ENCODE peak calls at places on chromosomes 3 and 15, in six cellular contexts. C is sigmoid colon, A is lower lobe of right lung, B is AG04450, R is adrenal gland, G is substantia nigra. J is an unnamed sample.

GRCh38 chr3:62876064-62876463 is 848 bp upstream of the CADPS start:
- DNase-seq in C (no peak), A (peak), B (peak), R (peak), G (no peak), J (no peak)

GRCh38 chr3:131047582-131047981 is 20.9 kb downstream of the NEK11 start:
- DNase-seq in C (no peak), A (no peak), B (no peak), R (no peak), G (no peak), J (no peak)

GRCh38 chr3:119310052-119310451 is 15.9 kb downstream of the ARHGAP31 start:
- DNase-seq in C (no peak), A (no peak), B (peak), R (peak), G (no peak), J (no peak)

GRCh38 chr15:73957276-73957675 is 31.0 kb downstream of the LOXL1 start:
- DNase-seq in C (peak), A (no peak), B (no peak), R (no peak), G (no peak), J (no peak)

GRCh38 chr3:114319453-114319852 is 25.6 kb downstream of the TIGIT start:
- DNase-seq in C (no peak), A (no peak), B (peak), R (no peak), G (no peak), J (peak)

GRCh38 chr3:36210840-36211655 is 169.3 kb upstream of the STAC start:
- DNase-seq in C (no peak), A (no peak), B (no peak), R (no peak), G (no peak), J (no peak)

GRCh38 chr15:70604671-70605070 is 158.7 kb downstream of the UACA start:
- DNase-seq in C (no peak), A (no peak), B (no peak), R (peak), G (no peak), J (no peak)

GRCh38 chr3:197001972-197002700 is 27.5 kb downstream of the MELTF start:
- DNase-seq in C (no peak), A (no peak), B (no peak), R (no peak), G (no peak), J (no peak)

GRCh38 chr3:5348229-5348628 is 160.7 kb downstream of the EDEM1 start:
- DNase-seq in C (no peak), A (no peak), B (no peak), R (no peak), G (no peak), J (no peak)

GRCh38 chr3:180161770-180162169 is 125.0 kb upstream of the PEX5L start:
- DNase-seq in C (no peak), A (no peak), B (no peak), R (no peak), G (no peak), J (no peak)

GRCh38 chr3:53571264-53571663 is 76.9 kb downstream of the CACNA1D start:
- DNase-seq in C (no peak), A (no peak), B (no peak), R (no peak), G (no peak), J (peak)
- H3K27ac ChIP-seq in C (no peak), A (no peak), B (no peak), R (no peak), G (no peak), J (peak)

GRCh38 chr15:85337398-85338074 is 42.9 kb upstream of the AKAP13 start:
- DNase-seq in C (no peak), A (no peak), B (no peak), R (peak), G (no peak), J (no peak)
- H3K27ac ChIP-seq in C (no peak), A (no peak), B (no peak), R (no peak), G (no peak), J (no peak)

GRCh38 chr3:13244695-13245449 is 171.6 kb upstream of the IQSEC1 start:
- DNase-seq in C (no peak), A (no peak), B (no peak), R (no peak), G (no peak), J (peak)
- H3K27ac ChIP-seq in C (no peak), A (no peak), B (no peak), R (no peak), G (no peak), J (peak)

DNA sequence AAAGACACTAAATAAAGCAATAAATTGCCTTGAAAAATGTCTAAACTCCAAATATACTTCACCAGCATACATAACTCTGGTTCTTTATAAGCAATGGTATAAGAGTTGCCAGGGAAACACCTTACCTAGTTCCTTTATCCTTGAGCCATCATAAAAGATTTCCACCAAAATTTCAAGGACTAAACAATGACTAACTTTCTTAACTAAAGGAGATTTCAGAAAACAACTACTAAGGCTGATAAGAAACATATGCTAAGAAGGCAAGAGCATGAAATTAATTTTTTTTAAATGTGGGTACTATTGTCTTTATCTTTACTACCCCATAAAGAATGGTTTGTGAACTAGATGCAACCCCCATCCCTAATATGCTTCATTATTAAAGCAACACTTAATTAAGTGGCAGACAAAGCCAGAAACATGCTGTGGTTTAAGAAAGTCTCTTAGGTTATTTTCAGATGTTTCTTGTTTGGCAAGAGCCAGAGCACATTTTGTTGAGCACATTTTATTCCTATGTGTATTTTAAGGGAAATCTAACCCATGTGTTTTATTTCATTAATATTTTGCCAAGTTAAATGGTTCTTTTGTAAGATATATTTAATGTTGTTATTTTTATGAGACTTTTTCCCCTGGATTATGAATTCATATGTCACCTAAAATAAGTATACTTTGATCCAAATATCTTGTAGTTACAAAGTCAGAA is 17.4 kb upstream of the VEPH1 start:
- DNase-seq in C (no peak), A (no peak), B (no peak), R (no peak), G (no peak), J (no peak)
- H3K27ac ChIP-seq in C (no peak), A (no peak), B (no peak), R (no peak), G (no peak), J (no peak)

GRCh38 chr3:52539010-52539653 is 2.7 kb downstream of the UQCC5 start:
- DNase-seq in C (no peak), A (no peak), B (no peak), R (no peak), G (no peak), J (no peak)

GRCh38 chr3:52547143-52547542 is 10.7 kb downstream of the UQCC5 start:
- DNase-seq in C (no peak), A (no peak), B (no peak), R (no peak), G (no peak), J (no peak)

GRCh38 chr3:52541050-52541449 is 4.6 kb downstream of the UQCC5 start:
- DNase-seq in C (no peak), A (no peak), B (no peak), R (no peak), G (no peak), J (no peak)

GRCh38 chr3:52546111-52546901 is 9.9 kb downstream of the UQCC5 start:
- DNase-seq in C (no peak), A (no peak), B (no peak), R (no peak), G (no peak), J (no peak)

DNA sequence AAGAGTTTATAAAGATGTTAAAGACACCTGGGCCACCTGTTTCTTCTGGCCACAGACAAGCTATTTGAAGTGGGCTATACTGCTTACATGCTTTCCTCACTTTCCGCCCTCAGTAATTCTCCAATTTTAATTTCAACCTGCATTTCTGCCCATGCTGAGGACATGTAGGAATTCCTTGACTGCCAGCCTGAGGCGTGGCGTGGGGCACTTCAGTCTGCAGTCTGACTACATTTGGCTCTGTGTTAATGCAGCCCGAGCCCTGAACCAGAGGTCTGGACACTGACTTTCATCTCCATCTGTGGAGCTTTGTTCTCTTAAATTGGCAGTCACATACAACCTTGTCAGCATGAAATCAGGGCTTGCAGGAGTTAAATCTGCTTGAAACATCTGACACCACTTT is 8.5 kb downstream of the UQCC5 start:
- DNase-seq in C (no peak), A (no peak), B (no peak), R (no peak), G (no peak), J (no peak)
- H3K27ac ChIP-seq in C (no peak), A (peak), B (no peak), R (no peak), G (no peak), J (peak)

GRCh38 chr3:14204605-14205284 is 26.1 kb downstream of the LSM3 start:
- DNase-seq in C (peak), A (no peak), B (no peak), R (peak), G (no peak), J (no peak)
- H3K27ac ChIP-seq in C (peak), A (no peak), B (no peak), R (peak), G (no peak), J (no peak)